ENCODE peak calls at places on chromosome 14, in four cellular contexts. One of them, this sample, is unnamed. For H3K4me1, the result is how much of the 10 kb centered on the place peaks cover.

GRCh38 chr14:30125322-30125944 is 197.8 kb upstream of the PRKD1 start:
- DNase-seq in lower lobe of right lung: no peak
- DNase-seq in prostate gland: no peak
- DNase-seq in tibial artery: no peak
- DNase-seq in this sample: no peak

GRCh38 chr14:58414845-58415244 is 12.5 kb downstream of the TIMM9 start:
- DNase-seq in lower lobe of right lung: no peak
- DNase-seq in prostate gland: no peak
- DNase-seq in tibial artery: no peak
- DNase-seq in this sample: no peak

GRCh38 chr14:96802963-96803362 is 5.8 kb downstream of the VRK1 start:
- DNase-seq in lower lobe of right lung: no peak
- DNase-seq in prostate gland: no peak
- DNase-seq in tibial artery: no peak
- DNase-seq in this sample: no peak

GRCh38 chr14:105635560-105635959 is 109.2 kb downstream of the TMEM121 start:
- DNase-seq in lower lobe of right lung: no peak
- DNase-seq in prostate gland: no peak
- DNase-seq in tibial artery: no peak
- DNase-seq in this sample: no peak

GRCh38 chr14:79965896-79966295 is 245.4 kb downstream of the DIO2 start:
- DNase-seq in lower lobe of right lung: no peak
- DNase-seq in prostate gland: no peak
- DNase-seq in tibial artery: no peak
- DNase-seq in this sample: no peak

GRCh38 chr14:68549057-68549421 is 243.8 kb downstream of the ZFP36L1 start:
- DNase-seq in lower lobe of right lung: no peak
- DNase-seq in prostate gland: no peak
- DNase-seq in tibial artery: no peak
- DNase-seq in this sample: no peak

GRCh38 chr14:95318870-95319311 is 817 bp downstream of the CLMN start:
- DNase-seq in lower lobe of right lung: peak
- DNase-seq in prostate gland: no peak
- DNase-seq in tibial artery: no peak
- DNase-seq in this sample: peak

GRCh38 chr14:78933948-78934524 is 763.9 kb downstream of the NRXN3 start:
- DNase-seq in lower lobe of right lung: no peak
- DNase-seq in prostate gland: no peak
- DNase-seq in tibial artery: no peak
- DNase-seq in this sample: no peak

GRCh38 chr14:79468491-79468890 is 742.8 kb downstream of the DIO2 start:
- DNase-seq in lower lobe of right lung: no peak
- DNase-seq in prostate gland: no peak
- DNase-seq in tibial artery: no peak
- DNase-seq in this sample: no peak

GRCh38 chr14:33120966-33121365 is 182.3 kb downstream of the NPAS3 start:
- DNase-seq in lower lobe of right lung: no peak
- DNase-seq in prostate gland: no peak
- DNase-seq in tibial artery: no peak
- DNase-seq in this sample: no peak

GRCh38 chr14:106844608-106845285 is 1318.4 kb downstream of the TMEM121 start:
- DNase-seq in lower lobe of right lung: peak
- DNase-seq in prostate gland: peak
- DNase-seq in tibial artery: peak
- DNase-seq in this sample: peak

GRCh38 chr14:64232095-64232830 is 61.9 kb downstream of the ESR2 start:
- DNase-seq in lower lobe of right lung: no peak
- DNase-seq in prostate gland: no peak
- DNase-seq in tibial artery: no peak
- DNase-seq in this sample: no peak

GRCh38 chr14:99004112-99004511 is 267.9 kb downstream of the BCL11B start:
- DNase-seq in lower lobe of right lung: no peak
- DNase-seq in prostate gland: peak
- DNase-seq in tibial artery: no peak
- DNase-seq in this sample: no peak

GRCh38 chr14:103388664-103389063 is 3.4 kb downstream of the MARK3 start:
- DNase-seq in lower lobe of right lung: no peak
- DNase-seq in prostate gland: no peak
- DNase-seq in tibial artery: no peak
- DNase-seq in this sample: no peak
- H3K4me1 ChIP-seq in lower lobe of right lung: half or more
- H3K4me1 ChIP-seq in prostate gland: under half
- H3K4me1 ChIP-seq in tibial artery: under half
- H3K4me1 ChIP-seq in this sample: under half

GRCh38 chr14:91354221-91354916 is 63.3 kb downstream of the CCDC88C start:
- DNase-seq in lower lobe of right lung: no peak
- DNase-seq in prostate gland: no peak
- DNase-seq in tibial artery: no peak
- DNase-seq in this sample: peak

GRCh38 chr14:91356218-91356763 is 61.3 kb downstream of the CCDC88C start:
- DNase-seq in lower lobe of right lung: peak
- DNase-seq in prostate gland: no peak
- DNase-seq in tibial artery: no peak
- DNase-seq in this sample: peak

GRCh38 chr14:91352696-91353692 is 64.6 kb downstream of the CCDC88C start:
- DNase-seq in lower lobe of right lung: no peak
- DNase-seq in prostate gland: no peak
- DNase-seq in tibial artery: no peak
- DNase-seq in this sample: peak

GRCh38 chr14:91357272-91357671 is 60.3 kb downstream of the CCDC88C start:
- DNase-seq in lower lobe of right lung: peak
- DNase-seq in prostate gland: no peak
- DNase-seq in tibial artery: no peak
- DNase-seq in this sample: peak

DNA sequence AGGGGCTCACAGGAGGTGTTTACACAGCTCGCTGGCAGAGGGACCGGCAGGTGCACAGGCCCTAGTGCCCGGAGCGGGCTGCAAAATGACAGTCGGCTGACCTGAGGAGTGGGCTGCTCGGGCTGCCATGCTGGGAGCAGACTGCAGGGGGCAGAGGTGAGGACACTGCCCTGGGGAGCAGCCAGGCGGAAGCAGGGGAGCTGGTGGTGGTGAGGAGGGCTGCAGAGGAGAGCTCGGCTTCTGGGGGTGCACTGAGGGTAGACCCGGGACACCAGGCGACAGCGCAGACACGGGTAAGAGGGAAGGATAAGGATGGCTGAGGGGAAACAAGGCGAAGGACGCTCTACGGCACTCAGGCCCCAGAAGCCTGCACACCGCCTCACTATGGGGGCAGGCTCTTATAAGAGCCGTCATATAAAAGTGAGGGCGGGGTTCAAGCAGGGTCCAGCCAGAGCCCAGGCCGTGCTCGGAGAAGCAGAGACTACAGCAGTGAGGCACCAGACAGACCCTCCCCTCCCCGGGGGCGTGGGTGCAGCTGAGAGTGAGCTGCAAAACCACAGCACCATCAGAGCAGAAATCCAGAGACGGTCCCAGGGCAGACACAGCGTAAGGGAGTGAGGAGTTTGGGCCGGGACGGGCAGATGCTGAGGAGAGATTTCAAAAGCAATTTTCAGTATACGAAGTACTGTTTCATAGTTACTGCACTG is 62.5 kb downstream of the CCDC88C start:
- DNase-seq in lower lobe of right lung: peak
- DNase-seq in prostate gland: no peak
- DNase-seq in tibial artery: no peak
- DNase-seq in this sample: peak
- H3K27ac ChIP-seq in lower lobe of right lung: no peak
- H3K27ac ChIP-seq in prostate gland: no peak
- H3K27ac ChIP-seq in tibial artery: no peak
- H3K27ac ChIP-seq in this sample: no peak

GRCh38 chr14:102930753-102931579 is 8.5 kb downstream of the AMN start:
- DNase-seq in lower lobe of right lung: peak
- DNase-seq in prostate gland: no peak
- DNase-seq in tibial artery: no peak
- DNase-seq in this sample: no peak
- H3K4me1 ChIP-seq in lower lobe of right lung: under half
- H3K4me1 ChIP-seq in prostate gland: under half
- H3K4me1 ChIP-seq in tibial artery: under half
- H3K4me1 ChIP-seq in this sample: under half

GRCh38 chr14:93965287-93965821 is 11.0 kb downstream of the ASB2 start:
- DNase-seq in lower lobe of right lung: no peak
- DNase-seq in prostate gland: no peak
- DNase-seq in tibial artery: no peak
- DNase-seq in this sample: no peak
- H3K27ac ChIP-seq in lower lobe of right lung: no peak
- H3K27ac ChIP-seq in prostate gland: no peak
- H3K27ac ChIP-seq in tibial artery: peak
- H3K27ac ChIP-seq in this sample: peak

DNA sequence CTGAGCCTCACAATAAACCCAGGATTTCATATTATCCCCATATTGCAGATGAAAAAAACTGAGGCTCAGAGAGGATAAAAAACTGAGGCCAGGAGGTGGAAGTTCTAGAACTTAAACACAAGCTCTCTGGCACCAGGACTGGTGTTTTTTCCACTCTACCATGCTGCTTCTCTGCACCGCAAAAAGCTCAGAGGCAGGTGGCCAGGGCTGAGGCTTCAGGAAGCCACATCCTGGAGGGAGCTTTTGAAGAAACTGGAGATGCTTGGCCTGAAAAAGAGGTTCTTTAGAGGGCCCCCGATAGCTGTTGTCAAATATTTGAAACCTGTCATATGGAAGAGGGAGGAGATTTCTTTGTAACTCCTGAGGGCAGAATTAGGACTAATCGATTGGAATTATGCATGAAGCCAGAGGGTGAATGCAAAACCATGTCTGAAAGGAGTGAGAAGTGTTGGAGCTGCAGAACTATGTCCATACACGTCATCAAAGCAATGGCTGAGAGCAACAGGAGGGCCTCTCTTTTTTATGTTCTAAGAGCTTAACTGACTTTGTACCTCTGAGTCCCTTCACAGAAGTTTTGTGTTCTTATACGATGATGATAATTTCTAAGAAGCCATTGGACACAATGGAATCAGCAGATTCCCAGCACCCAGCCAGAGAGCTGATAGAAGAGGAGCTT is 448.6 kb downstream of the FUT8 start:
- DNase-seq in lower lobe of right lung: no peak
- DNase-seq in prostate gland: no peak
- DNase-seq in tibial artery: no peak
- DNase-seq in this sample: no peak
- H3K4me1 ChIP-seq in lower lobe of right lung: under half
- H3K4me1 ChIP-seq in prostate gland: under half
- H3K4me1 ChIP-seq in tibial artery: under half
- H3K4me1 ChIP-seq in this sample: under half